ENCODE peak calls at places on chromosome 10, in six cellular contexts. B is IMR-90, L is upper lobe of left lung, E is adrenal gland, J is sigmoid colon, X is uterus. Z is an unnamed sample.
A peak's percentile ranks its signal among the peaks of the same experiment; 100 is the strongest.

GRCh38 chr10:29590598-29591415 is 44.0 kb downstream of the SVIL start:
- DNase-seq in B (peak; percentile 86), L (no peak), E (no peak), J (no peak), X (no peak), Z (no peak)

GRCh38 chr10:11018426-11018818 is 750 bp downstream of the CELF2 start:
- DNase-seq in B (no peak), L (peak; percentile 89), E (no peak), J (peak; percentile 67), X (no peak), Z (no peak)

GRCh38 chr10:95416973-95417372 is 126.2 kb upstream of the PDLIM1 start:
- DNase-seq in B (no peak), L (no peak), E (no peak), J (no peak), X (no peak), Z (peak; percentile 53)

GRCh38 chr10:127149613-127150081 is 46.7 kb downstream of the INSYN2A start:
- DNase-seq in B (peak; percentile 49), L (no peak), E (no peak), J (no peak), X (no peak), Z (no peak)

GRCh38 chr10:128875955-128876354 is 591.1 kb upstream of the MGMT start:
- DNase-seq in B (no peak), L (no peak), E (no peak), J (peak; percentile 77), X (peak; percentile 56), Z (no peak)

GRCh38 chr10:77060913-77061312 is 576.7 kb downstream of the KCNMA1 start:
- DNase-seq in B (peak; percentile 23), L (no peak), E (no peak), J (no peak), X (no peak), Z (no peak)

GRCh38 chr10:97542169-97543024 is 30.2 kb upstream of the ANKRD2 start:
- DNase-seq in B (peak; percentile 97), L (no peak), E (peak; percentile 82), J (peak; percentile 91), X (peak; percentile 90), Z (peak; percentile 25)

GRCh38 chr10:79171504-79171903 is 102.7 kb downstream of the ZMIZ1 start:
- DNase-seq in B (no peak), L (no peak), E (no peak), J (no peak), X (no peak), Z (no peak)

GRCh38 chr10:7258948-7259523 is 151.8 kb downstream of the SFMBT2 start:
- DNase-seq in B (no peak), L (no peak), E (no peak), J (no peak), X (no peak), Z (no peak)

GRCh38 chr10:76432274-76433012 is 1001.0 kb downstream of the LRMDA start:
- DNase-seq in B (peak; percentile 74), L (no peak), E (no peak), J (peak; percentile 80), X (peak; percentile 57), Z (peak; percentile 33)

GRCh38 chr10:35606423-35606822 is 1.3 kb downstream of the GJD4 start:
- DNase-seq in B (peak; percentile 57), L (no peak), E (no peak), J (no peak), X (no peak), Z (peak; percentile 26)

GRCh38 chr10:77084431-77085144 is 553.0 kb downstream of the KCNMA1 start:
- DNase-seq in B (no peak), L (peak; percentile 26), E (no peak), J (peak; percentile 89), X (peak; percentile 71), Z (no peak)

GRCh38 chr10:124378817-124379510 is 39.8 kb downstream of the OAT start:
- DNase-seq in B (no peak), L (peak; percentile 68), E (no peak), J (peak; percentile 58), X (no peak), Z (no peak)

GRCh38 chr10:59323036-59323459 is 39.3 kb downstream of the FAM13C start:
- DNase-seq in B (peak; percentile 16), L (no peak), E (no peak), J (no peak), X (no peak), Z (no peak)

GRCh38 chr10:613217-613616 is 76.3 kb downstream of the DIP2C start:
- DNase-seq in B (no peak), L (no peak), E (no peak), J (peak; percentile 68), X (no peak), Z (no peak)

GRCh38 chr10:73653701-73654100 is 2.1 kb downstream of the SYNPO2L start:
- DNase-seq in B (peak; percentile 60), L (no peak), E (no peak), J (no peak), X (no peak), Z (no peak)

GRCh38 chr10:110919971-110920881 is 822 bp downstream of the SHOC2 start:
- DNase-seq in B (peak; percentile 17), L (no peak), E (peak; percentile 47), J (peak; percentile 73), X (peak; percentile 35), Z (no peak)

GRCh38 chr10:22481687-22482539 is 136.6 kb downstream of the SPAG6 start:
- DNase-seq in B (no peak), L (no peak), E (no peak), J (no peak), X (no peak), Z (no peak)

GRCh38 chr10:3292601-3293000 is 120.0 kb upstream of the PITRM1 start:
- DNase-seq in B (no peak), L (no peak), E (no peak), J (no peak), X (peak; percentile 63), Z (no peak)

GRCh38 chr10:113056030-113056429 is 106.0 kb downstream of the TCF7L2 start:
- DNase-seq in B (peak; percentile 32), L (no peak), E (no peak), J (no peak), X (no peak), Z (no peak)

GRCh38 chr10:124936813-124937212 is 5.1 kb upstream of the ZRANB1 start:
- DNase-seq in B (no peak), L (peak; percentile 70), E (no peak), J (no peak), X (no peak), Z (no peak)

GRCh38 chr10:61822781-61823230 is 78.7 kb upstream of the ARID5B start:
- DNase-seq in B (peak; percentile 47), L (no peak), E (no peak), J (no peak), X (no peak), Z (no peak)

GRCh38 chr10:122669842-122670241 is 29.8 kb downstream of the C10orf120 start:
- DNase-seq in B (no peak), L (no peak), E (no peak), J (no peak), X (no peak), Z (no peak)

GRCh38 chr10:132400041-132400546 is 3.1 kb downstream of the PWWP2B start:
- DNase-seq in B (no peak), L (peak; percentile 65), E (peak; percentile 36), J (peak; percentile 65), X (no peak), Z (no peak)

GRCh38 chr10:132248455-132249231 is 59.1 kb downstream of the STK32C start:
- DNase-seq in B (no peak), L (peak; percentile 89), E (peak; percentile 52), J (no peak), X (no peak), Z (no peak)

GRCh38 chr10:34558093-34558492 is 257.0 kb downstream of the PARD3 start:
- DNase-seq in B (no peak), L (no peak), E (no peak), J (no peak), X (no peak), Z (no peak)
- TF ChIP-seq POLR2A in B (no peak), L (no peak), E (no peak), J (no peak), X (no peak), Z (no peak)

GRCh38 chr10:75228278-75228677 is 7.5 kb downstream of the COMTD1 start:
- DNase-seq in B (no peak), L (no peak), E (no peak), J (peak; percentile 42), X (no peak), Z (no peak)
- H3K27me3 ChIP-seq in B (no peaks in the 10 kb centered on the region), L (no peaks in the 10 kb centered on the region), E (no peaks in the 10 kb centered on the region), J (no peaks in the 10 kb centered on the region), X (no peaks in the 10 kb centered on the region), Z (no peaks in the 10 kb centered on the region)

GRCh38 chr10:117216611-117217195 is 19.4 kb downstream of the KCNK18 start:
- DNase-seq in B (peak; percentile 57), L (peak; percentile 94), E (peak; percentile 73), J (peak; percentile 72), X (peak; percentile 64), Z (peak; percentile 45)
- TF ChIP-seq POLR2A in B (no peak), L (no peak), E (no peak), J (no peak), X (peak; percentile 22), Z (no peak)

GRCh38 chr10:8444630-8445029 is 390.1 kb downstream of the GATA3 start:
- DNase-seq in B (no peak), L (no peak), E (no peak), J (no peak), X (no peak), Z (no peak)
- H3K27me3 ChIP-seq in B (no peaks in the 10 kb centered on the region), L (no peaks in the 10 kb centered on the region), E (peaks cover 4% of the 10 kb centered on the region), J (peaks cover 3% of the 10 kb centered on the region), X (no peaks in the 10 kb centered on the region), Z (no peaks in the 10 kb centered on the region)

GRCh38 chr10:16440396-16441105 is 3.7 kb downstream of the PTER start:
- DNase-seq in B (no peak), L (no peak), E (no peak), J (no peak), X (no peak), Z (no peak)

GRCh38 chr10:16437540-16437894 is 707 bp downstream of the PTER start:
- DNase-seq in B (no peak), L (no peak), E (no peak), J (no peak), X (no peak), Z (no peak)

GRCh38 chr10:16439294-16439693 is 2.5 kb downstream of the PTER start:
- DNase-seq in B (no peak), L (no peak), E (no peak), J (no peak), X (no peak), Z (no peak)

GRCh38 chr10:16436367-16436757 is 448 bp upstream of the PTER start:
- DNase-seq in B (no peak), L (no peak), E (no peak), J (no peak), X (no peak), Z (no peak)

GRCh38 chr10:16436758-16437539 is at the start of gene PTER:
- DNase-seq in B (peak; percentile 78), L (peak; percentile 97), E (peak; percentile 93), J (peak; percentile 97), X (peak; percentile 95), Z (peak; percentile 94)
- TF ChIP-seq POLR2A in B (no peak), L (peak; percentile 92), E (peak; percentile 69), J (no peak), X (peak; percentile 62), Z (peak; percentile 57)

DNA sequence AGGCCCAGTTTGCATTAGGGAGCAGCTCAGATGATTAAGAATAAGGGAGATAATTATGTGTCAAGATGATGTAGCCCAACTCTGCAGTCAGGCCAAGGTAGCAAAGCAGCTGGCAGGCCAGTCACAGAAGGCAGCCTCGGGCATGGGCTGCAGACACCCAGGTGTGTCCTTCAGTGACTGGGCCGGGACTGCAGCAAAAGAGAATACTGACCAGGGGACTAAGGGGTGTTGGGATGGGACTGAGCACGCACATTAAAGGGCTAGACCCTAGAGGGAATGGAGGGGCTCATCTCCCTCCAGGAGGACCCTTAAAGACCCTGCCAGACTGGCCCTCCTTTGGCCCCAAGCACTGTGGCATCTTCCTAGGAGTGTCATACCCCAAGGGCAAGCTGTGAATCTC is 38.7 kb downstream of the PAX2 start:
- DNase-seq in B (no peak), L (no peak), E (no peak), J (peak; percentile 22), X (no peak), Z (no peak)
- H3K27me3 ChIP-seq in B (peaks cover 65% of the 10 kb centered on the region), L (no peaks in the 10 kb centered on the region), E (no peaks in the 10 kb centered on the region), J (no peaks in the 10 kb centered on the region), X (no peaks in the 10 kb centered on the region), Z (peaks cover 10% of the 10 kb centered on the region)

Z was measured in tibial nerve.